ENCODE peak calls at places on chromosome 7, in nine cellular contexts. G is brain microvascular endothelial cell, B is endodermal cell, I is osteoblast, H is AG09319, U is GM06990, S is left lung, W is adrenal gland, X is A549. E is an unnamed sample.

GRCh38 chr7:1189986-1190772 is 30.2 kb upstream of the ZFAND2A start:
- DNase-seq in H (no peak), B (no peak), I (no peak), U (no peak), G (no peak), W (no peak), S (no peak), X (no peak), E (no peak)

GRCh38 chr7:108947521-108947920 is 377.8 kb downstream of the DNAJB9 start:
- DNase-seq in U (no peak), H (no peak), G (no peak), S (no peak), W (no peak), I (no peak), B (no peak), X (no peak), E (peak)

GRCh38 chr7:3461923-3462322 is 160.9 kb downstream of the SDK1 start:
- DNase-seq in X (no peak), S (no peak), G (no peak), H (no peak), U (no peak), W (no peak), B (no peak), I (no peak), E (no peak)

GRCh38 chr7:2257046-2257551 is 15.1 kb downstream of the NUDT1 start:
- DNase-seq in W (no peak), B (no peak), H (no peak), I (no peak), U (no peak), G (no peak), X (no peak), S (no peak), E (no peak)

GRCh38 chr7:108091461-108091831 is 38.7 kb downstream of the LAMB4 start:
- DNase-seq in I (no peak), H (no peak), S (no peak), U (no peak), X (no peak), W (no peak), B (no peak), G (no peak), E (no peak)

GRCh38 chr7:134605978-134606923 is 40.4 kb upstream of the BPGM start:
- DNase-seq in W (peak), H (no peak), S (peak), B (peak), I (peak), G (peak), U (no peak), X (peak), E (peak)

GRCh38 chr7:130490287-130490686 is 1.6 kb upstream of the MEST start:
- DNase-seq in W (no peak), S (no peak), B (peak), G (no peak), I (peak), X (no peak), H (no peak), U (no peak), E (no peak)

GRCh38 chr7:42883950-42884349 is 27.9 kb downstream of the C7orf25 start:
- DNase-seq in H (no peak), G (no peak), U (peak), S (peak), B (no peak), W (no peak), X (peak), I (no peak), E (no peak)

GRCh38 chr7:140054751-140055150 is 8.0 kb downstream of the PARP12 start:
- DNase-seq in B (no peak), S (no peak), H (no peak), X (no peak), W (no peak), U (no peak), I (no peak), G (no peak), E (no peak)

GRCh38 chr7:138898255-138898654 is 82.9 kb downstream of the KIAA1549 start:
- DNase-seq in G (no peak), H (no peak), S (no peak), W (no peak), U (no peak), I (no peak), X (no peak), B (no peak), E (no peak)

GRCh38 chr7:127616709-127617108 is 1.2 kb downstream of the PAX4 start:
- DNase-seq in U (no peak), I (no peak), S (no peak), X (no peak), H (no peak), B (no peak), W (no peak), G (no peak), E (no peak)

DNA sequence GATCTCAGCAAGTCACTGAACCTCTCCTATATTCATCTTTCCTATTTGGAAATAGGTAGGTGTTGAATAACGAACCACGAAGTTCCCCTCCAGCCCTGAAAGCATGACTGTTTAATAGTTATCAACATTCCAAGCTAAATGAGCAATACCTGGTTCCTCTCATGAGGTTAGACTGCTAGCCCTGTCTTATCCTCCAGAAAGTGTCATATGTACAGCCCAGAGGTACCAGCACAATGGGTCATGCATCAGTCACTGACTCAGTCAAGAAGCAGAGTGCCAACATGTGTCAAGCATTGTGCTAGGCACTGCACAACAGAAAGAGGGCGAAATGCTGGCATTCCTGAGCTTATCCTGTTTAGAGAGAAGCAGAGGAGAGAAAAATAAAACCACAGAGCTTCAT is 70.0 kb downstream of the AMPH start:
- DNase-seq in G (no peak), I (no peak), B (no peak), W (no peak), S (no peak), H (no peak), U (no peak), X (no peak), E (no peak)
- TF ChIP-seq CTCF in G (no peak), I (no peak), B (no peak), W (no peak), S (no peak), H (no peak), U (no peak), X (no peak), E (no peak)

DNA sequence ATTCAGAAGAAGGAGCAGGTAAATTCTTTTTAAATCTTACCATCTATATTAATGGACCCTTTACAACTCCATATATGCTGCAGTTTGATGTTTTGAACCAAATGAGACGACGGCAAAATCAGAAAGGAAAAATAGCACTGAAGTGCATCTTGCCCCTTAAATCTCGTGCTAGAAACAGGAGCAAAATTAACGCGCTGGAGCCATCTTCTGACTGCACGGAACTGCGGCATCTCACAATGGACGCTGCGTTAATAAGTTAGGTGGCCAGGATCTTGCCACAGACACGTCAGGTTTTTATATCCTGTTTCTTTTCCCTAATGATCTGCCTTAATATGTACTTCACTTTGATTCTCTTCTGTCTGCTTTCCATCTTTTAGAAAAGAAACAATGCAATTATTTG is 354.5 kb downstream of the TFEC start:
- DNase-seq in W (no peak), S (no peak), I (no peak), X (peak), H (no peak), G (peak), U (no peak), B (no peak), E (peak)
- TF ChIP-seq CTCF in W (no peak), S (no peak), I (peak), X (peak), H (peak), G (peak), U (no peak), B (no peak), E (peak)

DNA sequence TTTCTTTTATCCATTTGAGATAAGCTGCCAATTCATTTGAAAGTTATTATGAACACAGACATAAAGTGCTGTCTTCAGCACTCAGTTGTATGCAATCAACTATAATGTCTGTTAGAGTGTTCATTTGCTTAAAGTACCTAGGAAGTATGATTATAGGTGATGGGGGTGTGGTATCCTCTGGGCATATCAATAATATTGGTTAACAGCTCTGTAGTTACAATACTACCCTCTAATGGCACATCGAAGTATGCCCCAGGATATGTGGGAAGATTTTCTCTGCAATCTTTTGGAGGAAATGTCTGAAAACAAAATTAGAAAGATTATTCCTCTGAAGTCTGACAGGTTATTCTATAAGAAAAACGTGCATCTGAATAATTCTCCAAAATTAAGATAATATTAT is 429.7 kb downstream of the ARL4A start:
- DNase-seq in H (no peak), S (no peak), G (peak), X (peak), U (no peak), W (no peak), I (no peak), B (no peak), E (no peak)
- TF ChIP-seq CTCF in H (peak), S (no peak), G (peak), X (peak), U (no peak), W (peak), I (peak), B (peak), E (peak)

DNA sequence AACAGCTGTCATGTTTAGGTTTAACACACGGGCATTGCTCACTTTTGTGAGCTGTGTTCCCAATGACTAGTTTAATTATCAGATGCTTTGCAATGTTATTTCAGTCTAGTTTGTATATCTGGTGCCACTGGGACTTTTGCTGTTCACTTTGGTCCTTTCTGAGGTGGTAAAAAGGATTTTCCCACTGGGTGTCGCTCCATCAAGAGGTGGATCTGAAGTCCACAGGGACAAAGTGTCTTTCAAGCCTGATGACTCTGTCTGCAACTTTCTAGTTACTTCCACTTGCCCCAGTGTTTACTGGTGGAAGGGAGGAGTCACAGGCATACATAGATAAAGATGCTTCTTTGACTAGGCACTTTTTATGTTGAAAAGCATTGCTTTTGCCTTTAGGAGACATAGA is 242.2 kb downstream of the HGF start:
- DNase-seq in B (no peak), S (no peak), X (peak), W (no peak), I (no peak), H (no peak), U (no peak), G (no peak), E (peak)
- TF ChIP-seq CTCF in B (peak), S (no peak), X (no peak), W (no peak), I (no peak), H (no peak), U (peak), G (peak), E (peak)

GRCh38 chr7:86660950-86661462 is 17.3 kb downstream of the GRM3 start:
- DNase-seq in B (no peak), G (no peak), I (no peak), H (no peak), W (no peak), U (no peak), S (no peak), X (no peak), E (no peak)
- TF ChIP-seq CTCF in B (no peak), G (no peak), I (no peak), H (no peak), W (no peak), U (no peak), S (no peak), X (no peak), E (no peak)

DNA sequence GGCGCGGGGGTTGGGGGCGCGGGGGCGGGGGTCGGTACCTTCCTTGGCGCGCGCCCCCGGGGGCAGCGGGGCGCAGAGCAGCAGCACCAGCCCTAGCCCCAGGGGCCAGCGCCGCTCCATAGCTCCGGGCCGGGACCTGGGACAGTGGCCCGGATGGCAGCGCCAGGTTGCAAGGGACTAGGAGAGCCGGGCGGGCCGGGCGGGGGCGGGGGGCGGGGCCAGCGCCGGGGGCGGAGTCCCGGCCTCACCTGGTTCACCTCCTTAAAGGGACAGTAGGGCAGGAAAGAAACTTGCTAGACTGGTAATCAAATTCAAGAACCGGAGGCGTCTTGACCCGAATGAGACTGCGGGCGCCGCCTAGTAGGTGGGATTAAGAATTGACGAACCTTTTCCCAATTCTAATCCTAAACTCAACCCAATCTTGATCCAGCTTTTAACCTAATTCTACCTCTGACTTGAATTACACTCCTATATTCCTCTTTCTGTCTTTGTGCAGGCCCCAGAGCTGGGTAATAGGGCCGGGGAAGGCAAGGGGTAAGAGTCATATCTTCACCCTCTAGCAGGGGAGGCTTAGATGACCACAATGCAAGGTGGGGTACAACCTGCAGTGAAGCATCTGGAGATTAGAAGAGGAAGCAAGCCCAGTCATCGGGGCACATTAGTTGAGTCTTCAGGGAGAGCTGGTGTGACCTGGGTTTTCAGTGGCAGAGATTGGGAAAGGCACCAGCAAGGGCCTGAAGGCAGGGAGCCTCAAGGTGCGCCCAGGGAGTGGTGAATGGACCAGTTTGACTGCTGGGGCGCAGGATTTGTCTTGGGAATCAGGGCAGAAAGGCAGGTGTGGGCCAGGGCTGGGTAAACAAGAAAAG is at the start of gene EPHA1:
- DNase-seq in H (no peak), G (no peak), W (no peak), U (no peak), B (peak), X (no peak), I (peak), S (no peak), E (no peak)
- TF ChIP-seq CTCF in H (peak), G (peak), W (no peak), U (peak), B (peak), X (peak), I (peak), S (peak), E (peak)

GRCh38 chr7:67896721-67897120 is 900.1 kb downstream of the TYW1 start:
- DNase-seq in S (no peak), H (no peak), W (no peak), I (no peak), B (no peak), G (no peak), X (no peak), U (no peak), E (peak)
- TF ChIP-seq CTCF in S (no peak), H (no peak), W (no peak), I (no peak), B (no peak), G (no peak), X (no peak), U (no peak), E (no peak)

E was measured in A673.